ENCODE peak calls at places on chromosomes 3 and 15, in six cellular contexts. B is breast epithelium, O is brain microvascular endothelial cell, X is AG10803, R is bronchial epithelial cell, S is neural crest cell. D is an unnamed sample.
A peak's percentile ranks its signal among the peaks of the same experiment; 100 is the strongest.

GRCh38 chr3:45688194-45688881 is 858 bp upstream of the SACM1L start:
- DNase-seq in S (peak; percentile 44), B (no peak), R (no peak), X (no peak), O (no peak), D (no peak)

GRCh38 chr15:61227269-61228024 is 1.7 kb downstream of the RORA start:
- DNase-seq in X (peak; percentile 73), O (peak; percentile 41), B (peak; percentile 25), R (peak; percentile 17), S (peak; percentile 17), D (no peak)

GRCh38 chr3:197001106-197001971 is 28.3 kb downstream of the MELTF start:
- DNase-seq in X (no peak), B (peak; percentile 63), O (no peak), S (no peak), R (no peak), D (no peak)

GRCh38 chr3:188262913-188263683 is 109.1 kb downstream of the LPP start:
- DNase-seq in O (peak; percentile 62), S (peak; percentile 6), X (peak; percentile 83), R (peak; percentile 90), B (no peak), D (no peak)

GRCh38 chr15:98647026-98647773 is 1.1 kb upstream of the IGF1R start:
- DNase-seq in R (peak; percentile 67), O (peak; percentile 21), S (peak; percentile 70), B (no peak), X (peak; percentile 33), D (peak; percentile 88)

GRCh38 chr3:102182162-102182561 is 252.7 kb upstream of the ZPLD1 start:
- DNase-seq in S (no peak), B (no peak), O (peak; percentile 81), X (peak; percentile 77), R (peak; percentile 70), D (no peak)

GRCh38 chr15:97598353-97598798 is 362.1 kb upstream of the ARRDC4 start:
- DNase-seq in X (no peak), O (peak; percentile 4), S (no peak), R (no peak), B (no peak), D (no peak)

GRCh38 chr3:49294343-49294742 is 17.3 kb upstream of the C3orf62 start:
- DNase-seq in O (no peak), B (no peak), R (no peak), S (no peak), X (no peak), D (no peak)

GRCh38 chr3:126475411-126476114 is at the start of gene ZXDC:
- DNase-seq in X (peak; percentile 93), O (peak; percentile 80), S (peak; percentile 85), R (peak; percentile 80), B (peak; percentile 93), D (peak; percentile 99)

GRCh38 chr3:125306620-125307019 is 68.5 kb downstream of the ZNF148 start:
- DNase-seq in O (no peak), X (no peak), R (no peak), S (no peak), B (no peak), D (no peak)

GRCh38 chr15:74826372-74826819 is at the start of gene CPLX3:
- DNase-seq in B (no peak), O (no peak), S (peak; percentile 47), R (no peak), X (no peak), D (no peak)

GRCh38 chr3:64073362-64073761 is 50.1 kb upstream of the PSMD6 start:
- DNase-seq in B (no peak), R (no peak), S (no peak), X (peak; percentile 65), O (no peak), D (no peak)

GRCh38 chr15:42727740-42728355 is 9.1 kb downstream of the CDAN1 start:
- DNase-seq in X (no peak), B (no peak), S (no peak), O (no peak), R (no peak), D (peak; percentile 63)

GRCh38 chr3:128412180-128413002 is 54.3 kb downstream of the DNAJB8 start:
- DNase-seq in O (no peak), B (no peak), S (no peak), X (no peak), R (no peak), D (no peak)

GRCh38 chr15:69548771-69549170 is 96.2 kb downstream of the RPLP1 start:
- DNase-seq in O (peak; percentile 7), X (no peak), B (no peak), R (no peak), S (no peak), D (no peak)

GRCh38 chr15:69493406-69493805 is 40.8 kb downstream of the RPLP1 start:
- DNase-seq in X (no peak), R (no peak), S (no peak), O (no peak), B (no peak), D (no peak)

GRCh38 chr3:23964537-23964936 is 19.5 kb downstream of the NR1D2 start:
- DNase-seq in X (no peak), R (no peak), B (no peak), S (no peak), O (no peak), D (no peak)
- TF ChIP-seq CTCF in X (no peak), R (no peak), B (no peak), S (no peak), O (no peak), D (no peak)

DNA sequence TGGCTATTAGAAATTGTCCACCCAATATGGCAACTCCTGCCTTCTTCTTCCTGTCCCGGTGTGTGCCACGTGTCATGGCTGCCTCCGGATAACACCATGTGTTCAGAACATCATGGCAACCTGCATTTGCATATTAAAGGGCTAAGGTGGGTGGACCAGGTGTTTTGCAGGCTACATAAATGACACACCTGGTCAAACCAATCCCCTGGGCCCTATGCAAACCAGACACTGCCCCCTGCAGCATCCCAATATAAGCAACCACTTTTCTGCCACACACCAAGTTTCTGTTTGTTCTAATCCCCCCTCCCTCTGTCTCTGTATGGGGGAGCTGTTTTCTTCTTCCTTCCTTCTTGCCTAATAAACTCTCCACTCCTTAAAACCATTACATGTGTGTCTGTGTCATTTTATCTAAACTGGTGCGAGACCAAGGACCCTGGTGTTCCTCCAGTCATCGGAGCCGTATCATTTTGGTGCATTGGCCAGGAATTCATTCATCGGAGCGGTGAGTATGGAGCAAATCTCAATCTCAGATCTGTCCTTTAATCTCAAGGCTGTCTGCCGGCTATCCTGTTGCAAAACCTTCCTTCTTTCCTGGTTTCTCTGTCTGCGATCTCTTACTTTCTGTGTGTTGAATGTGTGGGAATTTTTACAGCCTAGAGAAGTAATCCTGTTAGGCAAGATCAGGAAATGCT is 44.5 kb downstream of the NCEH1 start:
- DNase-seq in B (no peak), X (no peak), S (no peak), R (no peak), O (no peak), D (no peak)
- TF ChIP-seq CTCF in B (no peak), X (peak; percentile 28), S (no peak), R (peak; percentile 28), O (peak; percentile 58), D (peak; percentile 5)

GRCh38 chr3:110881069-110881468 is 190.5 kb upstream of the NECTIN3 start:
- DNase-seq in X (peak; percentile 37), R (peak; percentile 90), B (peak; percentile 81), S (no peak), O (peak; percentile 6), D (no peak)
- TF ChIP-seq CTCF in X (no peak), R (peak; percentile 81), B (no peak), S (peak; percentile 29), O (peak; percentile 48), D (peak; percentile 27)

GRCh38 chr3:151426337-151426648 is 34.6 kb downstream of the IGSF10 start:
- DNase-seq in B (no peak), X (no peak), R (no peak), O (no peak), S (no peak), D (no peak)
- TF ChIP-seq CTCF in B (no peak), X (peak; percentile 0), R (no peak), O (peak; percentile 39), S (peak; percentile 24), D (no peak)

GRCh38 chr3:123930426-123930825 is 30.6 kb downstream of the CCDC14 start:
- DNase-seq in X (peak; percentile 49), R (no peak), B (no peak), S (no peak), O (no peak), D (no peak)
- TF ChIP-seq CTCF in X (no peak), R (no peak), B (no peak), S (no peak), O (no peak), D (no peak)

DNA sequence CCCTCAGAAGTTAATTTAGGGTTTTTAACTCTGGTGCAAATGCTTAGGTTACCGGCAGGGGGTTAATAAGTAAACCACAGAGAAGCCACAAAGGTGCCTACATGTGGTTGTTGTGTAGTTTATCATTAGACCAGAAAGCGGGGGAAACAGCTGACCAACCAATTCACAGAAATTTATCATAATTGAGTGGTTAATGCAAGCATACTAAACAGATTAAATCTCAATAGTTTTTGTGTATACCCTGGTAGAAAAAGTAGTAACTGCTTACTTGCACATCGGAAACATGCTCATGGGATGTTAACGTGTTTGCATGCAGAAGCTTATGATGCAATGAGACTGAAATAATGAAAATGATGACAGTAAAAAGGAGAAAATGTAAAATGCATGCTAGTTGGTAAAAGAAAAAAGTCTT is 316.0 kb downstream of the PTPRG start:
- DNase-seq in X (peak; percentile 71), B (no peak), S (no peak), R (peak; percentile 11), O (no peak), D (no peak)
- TF ChIP-seq CTCF in X (peak; percentile 22), B (no peak), S (peak; percentile 40), R (peak; percentile 13), O (peak; percentile 19), D (peak; percentile 8)

DNA sequence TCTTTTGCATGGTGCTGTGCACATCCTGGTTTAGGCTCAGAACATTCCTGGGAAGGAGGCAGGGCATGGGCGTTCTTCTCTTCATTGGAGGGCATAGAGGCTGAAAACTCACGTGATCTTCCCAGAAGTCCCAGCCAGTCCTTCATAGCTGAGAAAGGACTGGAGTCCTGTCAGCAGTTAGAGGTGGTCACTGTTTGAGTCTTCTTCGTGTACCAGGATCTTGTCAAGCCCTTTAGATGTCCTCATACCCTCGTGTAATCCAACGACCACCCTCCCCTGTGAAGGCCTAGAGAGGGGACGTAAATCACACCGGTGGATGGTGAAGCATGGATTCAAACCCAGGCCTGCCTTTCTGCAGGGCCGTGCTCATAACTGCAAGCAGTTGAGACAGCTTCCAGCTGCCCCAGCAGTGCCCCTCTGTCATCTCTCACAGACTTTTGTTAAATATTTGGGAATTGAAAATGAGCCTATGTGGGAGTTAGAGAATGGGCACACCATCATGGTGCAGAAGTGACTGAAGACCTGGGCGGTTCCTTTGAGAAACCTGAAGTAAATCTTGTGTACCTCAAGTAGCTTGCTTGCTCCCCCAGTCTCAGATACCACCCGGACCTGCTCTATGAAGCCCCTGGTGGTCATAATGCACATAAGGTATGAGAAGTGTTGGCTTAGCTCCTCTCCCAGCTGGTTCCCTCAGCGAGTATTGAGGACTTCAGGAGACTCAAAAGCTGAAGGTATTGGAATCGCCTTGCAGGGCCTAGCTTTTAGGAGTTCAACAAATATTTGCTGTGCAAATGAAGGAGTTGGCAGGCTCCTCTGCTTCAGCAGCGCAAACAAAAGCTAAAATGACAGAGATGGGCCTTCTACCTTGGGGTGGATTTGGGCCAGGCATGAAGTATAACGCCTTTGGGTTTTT is 1.4 kb downstream of the CMTM8 start:
- DNase-seq in S (peak; percentile 6), B (no peak), R (peak; percentile 31), O (no peak), X (no peak), D (peak; percentile 77)
- TF ChIP-seq CTCF in S (peak; percentile 62), B (no peak), R (peak; percentile 39), O (peak; percentile 75), X (peak; percentile 24), D (peak; percentile 46)

D was measured in osteocyte.